ENCODE peak calls at places on chromosome 22, in eight cellular contexts. E is MM.1S, A is prostate gland, F is uterus, L is stomach, G is cardiac muscle cell, H is esophagus muscularis mucosa, P is HCT116. V is an unnamed sample.

GRCh38 chr22:49303781-49304461 is 523.8 kb downstream of the BRD1 start:
- DNase-seq in G (no peak), A (no peak), E (no peak), H (peak), F (no peak), L (peak), P (no peak), V (no peak)

GRCh38 chr22:43509337-43509736 is 97.5 kb downstream of the MPPED1 start:
- DNase-seq in L (no peak), G (no peak), E (no peak), P (no peak), H (no peak), A (no peak), F (no peak), V (no peak)

GRCh38 chr22:24319451-24319850 is 48.8 kb downstream of the SPECC1L start:
- DNase-seq in P (no peak), A (no peak), H (no peak), F (no peak), E (no peak), G (no peak), L (no peak), V (no peak)

GRCh38 chr22:47294222-47294532 is 531.7 kb downstream of the TBC1D22A start:
- DNase-seq in A (no peak), L (peak), E (no peak), G (no peak), H (no peak), P (no peak), F (peak), V (no peak)

GRCh38 chr22:23163665-23164064 is 16.6 kb upstream of the BCR start:
- DNase-seq in G (no peak), P (no peak), L (no peak), E (no peak), H (no peak), F (peak), A (peak), V (no peak)

GRCh38 chr22:23402275-23403151 is 177.6 kb downstream of the IGLL1 start:
- DNase-seq in L (peak), H (no peak), G (peak), A (peak), P (peak), E (peak), F (no peak), V (peak)

GRCh38 chr22:49404576-49405199 is 423.0 kb downstream of the BRD1 start:
- DNase-seq in F (no peak), G (peak), A (no peak), L (peak), E (no peak), H (no peak), P (no peak), V (no peak)

GRCh38 chr22:49136816-49137180 is 690.9 kb downstream of the BRD1 start:
- DNase-seq in P (no peak), L (no peak), A (no peak), F (no peak), G (no peak), H (no peak), E (no peak), V (no peak)

GRCh38 chr22:49692499-49693225 is 135.0 kb downstream of the BRD1 start:
- DNase-seq in F (no peak), A (no peak), L (peak), H (no peak), E (no peak), P (no peak), G (no peak), V (no peak)

GRCh38 chr22:25645266-25645665 is 80.8 kb downstream of the GRK3 start:
- DNase-seq in G (no peak), P (no peak), A (no peak), E (no peak), H (no peak), L (no peak), F (no peak), V (no peak)

GRCh38 chr22:47776329-47776728 is 1013.9 kb downstream of the TBC1D22A start:
- DNase-seq in E (no peak), G (no peak), A (no peak), F (no peak), L (no peak), H (no peak), P (no peak), V (no peak)

GRCh38 chr22:31211504-31211861 is 615 bp upstream of the LIMK2 start:
- DNase-seq in F (no peak), A (no peak), P (no peak), H (no peak), G (no peak), E (no peak), L (no peak), V (no peak)

GRCh38 chr22:45271667-45272188 is 13.0 kb upstream of the UPK3A start:
- DNase-seq in F (peak), A (no peak), E (no peak), L (peak), H (no peak), P (no peak), G (peak), V (no peak)
- H3K4me3 ChIP-seq in F (no peak), A (no peak), E (no peak), L (no peak), H (no peak), P (no peak), G (no peak), V (no peak)

GRCh38 chr22:42180349-42180842 is 49.8 kb upstream of the CYP2D6 start:
- DNase-seq in P (no peak), A (no peak), H (peak), E (no peak), L (no peak), F (peak), G (no peak), V (peak)
- H3K27ac ChIP-seq in P (no peak), A (no peak), H (peak), E (no peak), L (peak), F (peak), G (peak), V (peak)

GRCh38 chr22:17980638-17981051 is 43.7 kb downstream of the MICAL3 start:
- DNase-seq in A (peak), E (no peak), L (peak), H (no peak), F (no peak), P (no peak), G (peak), V (peak)
- H3K4me3 ChIP-seq in A (no peak), E (no peak), L (peak), H (no peak), F (no peak), P (no peak), G (no peak), V (peak)

DNA sequence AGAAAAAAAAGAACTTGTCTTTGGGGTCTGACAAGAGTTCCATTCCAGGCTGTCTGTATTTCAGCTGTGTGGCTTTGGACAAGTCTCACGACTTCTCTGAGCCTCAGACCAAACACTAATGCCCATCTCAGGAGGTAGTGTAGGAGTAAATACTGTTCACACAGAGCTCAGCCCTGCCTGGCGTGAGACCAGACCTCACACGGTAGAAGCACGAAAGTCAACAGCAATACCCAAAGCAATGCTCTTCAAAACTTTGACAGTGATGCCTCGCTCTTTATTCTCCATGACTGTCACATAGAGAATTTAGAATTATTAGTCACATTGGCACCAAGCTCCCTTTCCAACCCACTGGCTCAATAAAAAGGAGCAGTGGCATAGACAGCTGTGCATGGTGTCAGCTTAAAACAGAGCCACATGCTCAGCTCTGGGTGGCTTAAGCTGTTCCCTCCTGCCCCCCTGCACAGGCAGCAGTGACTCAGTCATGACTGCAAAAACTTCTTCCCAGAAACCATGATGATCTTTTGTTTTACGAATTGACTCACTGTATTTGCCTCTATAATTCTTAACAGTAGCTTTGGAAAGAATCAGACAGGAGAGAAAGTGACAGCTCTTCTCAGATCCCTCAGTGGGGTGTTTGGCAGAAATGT is 74.0 kb upstream of the PHF21B start:
- DNase-seq in E (no peak), H (no peak), A (no peak), P (no peak), F (no peak), L (no peak), G (no peak), V (no peak)
- H3K27ac ChIP-seq in E (no peak), H (no peak), A (no peak), P (no peak), F (no peak), L (no peak), G (no peak), V (no peak)

DNA sequence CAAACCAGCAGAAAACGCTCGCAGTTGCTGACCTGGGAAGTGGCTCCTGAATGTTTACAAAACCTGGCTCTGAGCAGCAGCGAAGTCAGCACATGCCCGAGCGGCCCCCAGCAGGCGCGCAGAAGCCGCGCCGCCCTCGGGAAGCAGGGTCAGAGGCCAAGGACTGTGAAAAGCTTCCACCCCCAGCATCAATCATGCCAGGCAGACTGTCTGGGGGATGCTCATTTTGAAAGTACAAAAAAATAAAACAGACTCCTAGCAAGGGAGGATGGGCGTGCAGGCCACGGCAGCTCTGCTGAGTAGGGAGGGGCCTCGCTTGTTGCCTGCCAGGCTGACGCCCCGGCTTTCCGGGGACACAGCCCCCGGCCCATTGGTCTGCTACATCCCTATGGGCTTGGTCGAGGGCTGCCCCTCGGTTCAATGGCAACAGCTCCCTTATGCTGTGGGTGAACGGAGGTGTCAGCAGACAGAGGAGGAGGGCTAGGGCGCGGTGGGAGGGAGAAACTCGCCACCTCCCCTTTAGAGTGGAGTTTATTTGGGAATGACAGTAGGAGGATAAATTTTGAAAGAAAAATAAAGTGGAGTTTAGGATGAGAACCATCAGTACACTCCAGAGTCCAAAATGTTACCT is 37.7 kb upstream of the GNB1L start:
- DNase-seq in A (no peak), G (no peak), L (no peak), E (no peak), P (no peak), F (peak), H (no peak), V (no peak)
- H3K4me3 ChIP-seq in A (no peak), G (no peak), L (peak), E (peak), P (no peak), F (peak), H (no peak), V (no peak)

GRCh38 chr22:39311592-39312400 is 7.6 kb downstream of the RPL3 start:
- DNase-seq in E (no peak), G (no peak), L (no peak), A (no peak), P (no peak), F (no peak), H (no peak), V (no peak)
- H3K27ac ChIP-seq in E (no peak), G (peak), L (no peak), A (no peak), P (peak), F (no peak), H (no peak), V (no peak)

DNA sequence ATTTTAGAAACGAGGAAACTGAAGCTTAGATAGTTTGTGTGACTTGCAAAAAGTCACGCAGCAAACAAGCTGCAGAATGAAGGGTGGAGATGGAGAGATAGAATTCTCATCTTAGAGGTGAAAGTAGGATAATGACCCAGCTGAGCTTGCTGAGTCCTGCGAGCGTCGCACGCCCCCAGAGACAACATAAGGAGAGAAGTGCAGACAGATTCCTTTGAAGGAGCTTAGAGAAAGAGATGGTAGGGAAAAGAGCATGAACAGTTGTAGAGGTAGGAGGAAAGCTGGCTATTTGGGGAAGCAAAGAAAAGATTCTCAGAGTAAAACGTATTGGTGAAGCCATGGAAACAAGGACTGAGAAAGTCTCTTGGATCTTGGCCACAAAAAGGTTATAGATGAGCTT is 44.7 kb downstream of the FAM83F start:
- DNase-seq in L (no peak), H (no peak), P (no peak), F (no peak), A (no peak), G (no peak), E (no peak), V (no peak)
- H3K4me3 ChIP-seq in L (no peak), H (no peak), P (no peak), F (no peak), A (no peak), G (no peak), E (no peak), V (no peak)

GRCh38 chr22:20442485-20443284 is 5.1 kb upstream of the SCARF2 start:
- DNase-seq in G (no peak), P (no peak), A (no peak), F (no peak), E (no peak), L (no peak), H (no peak), V (no peak)
- H3K27ac ChIP-seq in G (no peak), P (no peak), A (no peak), F (peak), E (no peak), L (peak), H (no peak), V (no peak)

GRCh38 chr22:28047740-28048139 is 128.7 kb upstream of the PITPNB start:
- DNase-seq in E (no peak), L (no peak), G (no peak), F (no peak), A (no peak), H (no peak), P (no peak), V (no peak)

GRCh38 chr22:28048529-28048928 is 129.5 kb upstream of the PITPNB start:
- DNase-seq in A (no peak), H (no peak), G (no peak), E (no peak), P (no peak), F (no peak), L (no peak), V (no peak)

GRCh38 chr22:28043269-28043668 is 124.2 kb upstream of the PITPNB start:
- DNase-seq in F (no peak), H (no peak), G (peak), A (no peak), P (no peak), E (no peak), L (no peak), V (no peak)

DNA sequence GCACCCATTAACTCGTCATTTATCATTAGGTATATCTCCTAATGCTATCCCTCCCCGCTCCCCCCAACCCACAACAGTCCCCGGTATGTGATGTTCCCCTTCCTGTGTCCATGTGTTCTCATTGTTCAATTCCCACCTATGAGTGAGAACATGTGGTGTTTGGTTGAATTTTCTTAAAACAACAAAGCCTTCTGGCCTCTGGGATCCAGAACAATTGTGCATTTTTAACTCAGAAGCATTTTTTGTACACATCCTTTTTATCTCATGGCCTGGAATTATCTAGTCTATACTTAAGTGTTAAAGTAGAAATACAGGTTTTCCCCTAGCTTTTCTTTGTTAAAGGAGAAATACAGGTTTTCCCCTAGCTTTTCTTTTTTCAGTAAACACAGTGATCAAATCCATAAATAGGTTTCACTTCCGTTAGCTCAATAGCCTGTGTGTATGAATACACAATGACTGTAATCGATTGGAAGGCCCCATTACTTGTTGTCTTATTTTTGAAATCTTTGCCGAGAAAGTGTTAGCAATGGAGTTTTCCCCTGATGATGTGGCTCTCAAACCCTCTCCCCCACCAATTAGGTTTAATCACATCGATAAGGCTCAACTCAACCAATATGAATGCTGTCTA is 125.6 kb upstream of the PITPNB start:
- DNase-seq in F (no peak), A (no peak), E (no peak), H (no peak), P (no peak), L (no peak), G (no peak), V (no peak)
- H3K4me3 ChIP-seq in F (no peak), A (no peak), E (no peak), H (no peak), P (no peak), L (no peak), G (no peak), V (no peak)